ENCODE peak calls at places on chromosomes 2 and 18, in four cellular contexts. M is transverse colon, I is GM12892, Z is body of pancreas. P is an unnamed sample.
A peak's percentile ranks its signal among the peaks of the same experiment; 100 is the strongest.

GRCh38 chr2:55425449-55425848 is 5.8 kb upstream of the CCDC88A start:
- DNase-seq in Z (no peak), M (no peak), I (no peak), P (no peak)

GRCh38 chr2:4135765-4136164 is 432.4 kb downstream of the DCDC2C start:
- DNase-seq in I (no peak), Z (no peak), M (no peak), P (peak; percentile 37)

GRCh38 chr2:135162377-135162776 is 110.3 kb downstream of the RAB3GAP1 start:
- DNase-seq in M (no peak), Z (peak; percentile 24), I (no peak), P (no peak)

GRCh38 chr2:239674981-239675855 is 274.4 kb upstream of the HDAC4 start:
- DNase-seq in Z (no peak), I (no peak), M (no peak), P (no peak)

GRCh38 chr2:226887940-226888339 is 52.1 kb downstream of the RHBDD1 start:
- DNase-seq in Z (no peak), I (no peak), M (no peak), P (no peak)

GRCh38 chr2:150259746-150260145 is 227.7 kb downstream of the RND3 start:
- DNase-seq in M (no peak), Z (no peak), I (no peak), P (no peak)

GRCh38 chr2:194700116-194700515 is 956.9 kb upstream of the SLC39A10 start:
- DNase-seq in M (no peak), I (no peak), Z (no peak), P (no peak)

GRCh38 chr2:99598435-99598834 is 108.6 kb upstream of the REV1 start:
- DNase-seq in Z (no peak), I (no peak), M (no peak), P (no peak)

GRCh38 chr2:107025291-107025857 is 139.4 kb upstream of the ST6GAL2 start:
- DNase-seq in I (no peak), Z (no peak), M (no peak), P (no peak)

GRCh38 chr2:120892967-120893667 is 157.4 kb downstream of the GLI2 start:
- DNase-seq in Z (no peak), I (no peak), M (no peak), P (no peak)

GRCh38 chr2:232898592-232899541 is 28.8 kb downstream of the SNORC start:
- DNase-seq in M (no peak), I (no peak), Z (no peak), P (peak; percentile 42)

GRCh38 chr2:127859712-127860085 is 1.7 kb upstream of the POLR2D start:
- DNase-seq in Z (peak; percentile 85), I (peak; percentile 37), M (peak; percentile 83), P (peak; percentile 59)

GRCh38 chr18:63148449-63149199 is 170.9 kb downstream of the BCL2 start:
- DNase-seq in I (no peak), M (no peak), Z (peak; percentile 38), P (no peak)

GRCh38 chr18:29711931-29712330 is 1330.6 kb downstream of the DSC3 start:
- DNase-seq in M (no peak), I (no peak), Z (no peak), P (peak; percentile 20)

GRCh38 chr2:236705295-236706114 is 135.9 kb downstream of the ACKR3 start:
- DNase-seq in I (no peak), M (no peak), Z (no peak), P (no peak)

GRCh38 chr2:236167297-236168109 is 683 bp downstream of the GBX2 start:
- DNase-seq in I (no peak), Z (no peak), M (no peak), P (no peak)

GRCh38 chr2:118386636-118387302 is 298.5 kb downstream of the INSIG2 start:
- DNase-seq in I (no peak), Z (no peak), M (no peak), P (no peak)

GRCh38 chr2:127578411-127578810 is 42.9 kb downstream of the MYO7B start:
- DNase-seq in M (no peak), I (no peak), Z (no peak), P (no peak)

GRCh38 chr2:24050041-24050655 is 607 bp downstream of the FKBP1B start:
- DNase-seq in M (peak; percentile 19), Z (peak; percentile 37), I (no peak), P (peak; percentile 30)

GRCh38 chr18:22796069-22796468 is 137.1 kb upstream of the RBBP8 start:
- DNase-seq in Z (no peak), I (no peak), M (no peak), P (no peak)

GRCh38 chr2:71974846-71975245 is 172.8 kb downstream of the CYP26B1 start:
- DNase-seq in M (no peak), Z (no peak), I (no peak), P (no peak)

GRCh38 chr2:132757002-132757598 is 87.1 kb upstream of the LYPD1 start:
- DNase-seq in Z (no peak), M (no peak), I (no peak), P (no peak)

GRCh38 chr18:47983946-47984345 is 53.5 kb upstream of the SMAD2 start:
- DNase-seq in Z (no peak), M (no peak), I (no peak), P (no peak)

DNA sequence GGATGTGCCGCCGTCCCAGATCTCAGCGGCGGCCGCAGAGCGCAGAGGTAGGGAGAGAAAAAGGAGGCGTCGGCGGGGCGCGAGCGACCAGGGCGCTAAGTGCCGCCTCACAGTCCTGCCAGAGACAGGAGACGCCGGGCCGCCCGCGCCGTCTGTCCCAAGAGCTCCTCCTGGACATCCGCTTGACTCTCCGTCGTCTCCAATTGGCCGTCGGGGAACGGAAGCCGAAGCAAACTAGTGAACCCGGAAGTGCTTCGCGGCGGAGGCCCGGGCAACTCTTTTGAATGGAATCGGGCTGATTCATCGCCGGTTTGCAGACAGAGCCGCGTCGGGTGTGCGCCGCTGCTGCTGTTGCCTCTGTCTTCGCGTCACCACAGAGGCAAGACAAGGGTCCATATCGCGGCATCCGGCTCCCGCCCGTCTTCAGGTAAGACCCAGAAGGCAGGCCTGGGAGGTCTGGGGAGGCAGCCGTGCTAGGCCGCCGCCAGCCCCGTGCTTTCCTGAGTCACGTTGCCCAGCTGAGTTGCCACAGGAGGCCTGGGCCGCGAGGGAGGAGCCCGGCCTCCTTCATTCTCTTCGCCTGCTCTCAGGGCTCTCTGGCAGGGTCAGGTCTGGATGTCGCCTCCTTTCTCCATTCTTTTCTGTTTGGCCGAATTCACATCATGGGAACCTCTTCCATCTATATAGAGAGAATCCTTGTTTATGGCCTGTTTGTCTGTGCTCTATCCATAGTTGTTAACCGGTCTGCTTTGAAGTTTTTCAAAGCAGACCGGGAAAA is at the start of gene PSMD14:
- DNase-seq in Z (peak; percentile 88), M (peak; percentile 95), I (peak; percentile 60), P (peak; percentile 97)
- TF ChIP-seq POLR2A in Z (peak; percentile 58), M (peak; percentile 71), I (peak; percentile 93), P (no peak)

DNA sequence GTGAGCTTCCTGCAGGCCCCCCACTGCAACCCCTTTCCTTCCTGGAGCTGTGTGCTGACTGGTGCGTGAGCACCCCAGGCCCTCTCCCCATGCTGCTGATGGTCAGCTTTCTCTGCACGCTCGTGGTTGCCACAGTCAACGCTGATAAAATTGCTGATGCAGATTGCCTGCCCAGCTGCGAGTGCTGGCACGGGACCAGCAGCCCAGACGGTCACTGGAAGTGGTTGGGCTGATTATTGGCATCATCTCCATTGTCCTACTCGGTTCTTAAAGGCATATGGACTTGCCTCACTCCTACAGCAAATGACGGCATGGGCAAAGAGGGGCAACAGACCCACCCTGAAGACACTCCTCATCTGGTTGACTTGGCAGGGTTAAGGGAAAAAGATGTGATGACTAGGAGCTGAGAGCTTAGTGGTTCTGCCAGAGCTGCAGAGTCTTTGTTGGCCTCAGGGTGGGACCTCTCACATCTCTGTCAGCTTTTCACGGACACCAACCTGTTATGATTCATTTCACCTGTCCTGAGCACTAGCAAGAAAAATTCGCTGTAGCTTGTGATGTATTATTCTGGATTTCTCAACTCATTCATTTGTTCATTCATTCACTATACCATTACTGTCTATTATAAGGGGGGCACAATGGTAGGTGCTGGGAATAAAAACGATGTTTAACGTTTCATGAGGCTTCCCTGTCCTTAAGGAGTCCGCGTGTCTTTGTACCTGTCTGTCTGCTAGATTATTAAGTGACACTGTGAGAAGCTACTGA is 38.4 kb downstream of the PAX8 start:
- DNase-seq in I (no peak), M (peak; percentile 70), Z (peak; percentile 85), P (peak; percentile 88)
- TF ChIP-seq POLR2A in I (no peak), M (no peak), Z (no peak), P (no peak)

DNA sequence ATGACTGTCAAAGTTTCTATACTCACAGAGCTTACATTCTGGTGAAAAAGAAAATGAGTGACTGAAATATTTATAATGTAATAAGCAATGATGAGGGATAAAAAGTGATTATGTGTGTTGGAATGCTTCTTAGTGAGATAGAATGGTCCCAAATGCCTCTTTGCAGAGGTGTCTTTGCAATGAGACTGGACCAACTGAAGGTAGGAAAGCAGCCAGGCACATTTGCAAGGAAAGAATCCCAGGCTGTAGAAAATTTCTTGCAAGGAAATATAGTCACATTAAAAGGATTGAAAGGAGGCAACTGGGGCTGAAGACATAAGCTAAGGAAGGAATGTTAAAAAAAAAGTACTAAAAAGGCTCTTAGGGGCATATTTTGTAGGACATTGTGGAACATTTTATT is 818.6 kb upstream of the ACVR2A start:
- DNase-seq in I (no peak), M (no peak), Z (no peak), P (no peak)
- TF ChIP-seq POLR2A in I (no peak), M (no peak), Z (no peak), P (no peak)

GRCh38 chr2:27370816-27371620 is 602 bp downstream of the SNX17 start:
- DNase-seq in I (no peak), M (peak; percentile 54), Z (no peak), P (peak; percentile 46)
- TF ChIP-seq POLR2A in I (peak; percentile 65), M (peak; percentile 66), Z (no peak), P (no peak)

GRCh38 chr2:218397502-218398436 is 1.9 kb upstream of the CTDSP1 start:
- DNase-seq in M (peak; percentile 82), I (peak; percentile 60), Z (peak; percentile 80), P (peak; percentile 77)

GRCh38 chr2:218396688-218397501 is 2.8 kb upstream of the CTDSP1 start:
- DNase-seq in I (no peak), M (peak; percentile 85), Z (peak; percentile 75), P (peak; percentile 71)

GRCh38 chr2:218399391-218400166 is at the start of gene CTDSP1:
- DNase-seq in M (peak; percentile 98), Z (peak; percentile 97), I (peak; percentile 89), P (peak; percentile 98)

GRCh38 chr2:218400167-218400929 is 680 bp downstream of the CTDSP1 start:
- DNase-seq in Z (peak; percentile 56), M (peak; percentile 61), I (peak; percentile 47), P (peak; percentile 48)

GRCh38 chr2:218398437-218399390 is 954 bp upstream of the CTDSP1 start:
- DNase-seq in Z (peak; percentile 72), I (peak; percentile 70), M (peak; percentile 87), P (peak; percentile 66)
- TF ChIP-seq POLR2A in Z (no peak), I (no peak), M (no peak), P (no peak)

P was measured in testis.